ENCODE peak calls at places on chromosomes 13 and 19, in four cellular contexts. One of them, this sample, is unnamed.

GRCh38 chr13:76286178-76286577 is 600.0 kb downstream of the KCTD12 start:
- DNase-seq in HFFc6: peak
- DNase-seq in PC-3: peak
- DNase-seq in stimulated activated CD8-positive, alpha-beta memory T cell treated with anti-CD3 and anti-CD28 coated beads, Interleukin-2, amount 100 ng/mL, for 48 hours: no peak
- DNase-seq in this sample: no peak

GRCh38 chr19:38685666-38686529 is 38.4 kb downstream of the ACTN4 start:
- DNase-seq in HFFc6: peak
- DNase-seq in PC-3: peak
- DNase-seq in stimulated activated CD8-positive, alpha-beta memory T cell treated with anti-CD3 and anti-CD28 coated beads, Interleukin-2, amount 100 ng/mL, for 48 hours: no peak
- DNase-seq in this sample: no peak

GRCh38 chr19:15144046-15144646 is 36.9 kb downstream of the SYDE1 start:
- DNase-seq in stimulated activated CD8-positive, alpha-beta memory T cell treated with anti-CD3 and anti-CD28 coated beads, Interleukin-2, amount 100 ng/mL, for 48 hours: no peak
- DNase-seq in HFFc6: peak
- DNase-seq in PC-3: no peak
- DNase-seq in this sample: peak

GRCh38 chr13:47146136-47146535 is 249.3 kb upstream of the HTR2A start:
- DNase-seq in PC-3: peak
- DNase-seq in HFFc6: peak
- DNase-seq in stimulated activated CD8-positive, alpha-beta memory T cell treated with anti-CD3 and anti-CD28 coated beads, Interleukin-2, amount 100 ng/mL, for 48 hours: no peak
- DNase-seq in this sample: no peak

GRCh38 chr13:33997574-33997973 is 179.6 kb downstream of the RFC3 start:
- DNase-seq in PC-3: peak
- DNase-seq in stimulated activated CD8-positive, alpha-beta memory T cell treated with anti-CD3 and anti-CD28 coated beads, Interleukin-2, amount 100 ng/mL, for 48 hours: no peak
- DNase-seq in HFFc6: no peak
- DNase-seq in this sample: no peak

GRCh38 chr19:38285567-38285966 is 18.5 kb upstream of the C19orf33 start:
- DNase-seq in stimulated activated CD8-positive, alpha-beta memory T cell treated with anti-CD3 and anti-CD28 coated beads, Interleukin-2, amount 100 ng/mL, for 48 hours: no peak
- DNase-seq in PC-3: peak
- DNase-seq in HFFc6: peak
- DNase-seq in this sample: no peak

GRCh38 chr19:20367811-20368294 is 197.7 kb downstream of the ZNF737 start:
- DNase-seq in PC-3: no peak
- DNase-seq in stimulated activated CD8-positive, alpha-beta memory T cell treated with anti-CD3 and anti-CD28 coated beads, Interleukin-2, amount 100 ng/mL, for 48 hours: no peak
- DNase-seq in HFFc6: no peak
- DNase-seq in this sample: no peak

GRCh38 chr13:114140909-114141255 is 8.5 kb upstream of the RASA3 start:
- DNase-seq in HFFc6: no peak
- DNase-seq in stimulated activated CD8-positive, alpha-beta memory T cell treated with anti-CD3 and anti-CD28 coated beads, Interleukin-2, amount 100 ng/mL, for 48 hours: no peak
- DNase-seq in PC-3: no peak
- DNase-seq in this sample: no peak

GRCh38 chr19:36916991-36917390 is 859 bp downstream of the ZNF568 start:
- DNase-seq in HFFc6: peak
- DNase-seq in PC-3: no peak
- DNase-seq in stimulated activated CD8-positive, alpha-beta memory T cell treated with anti-CD3 and anti-CD28 coated beads, Interleukin-2, amount 100 ng/mL, for 48 hours: no peak
- DNase-seq in this sample: peak

GRCh38 chr19:43723588-43723987 is 7.7 kb downstream of the IRGC start:
- DNase-seq in PC-3: peak
- DNase-seq in stimulated activated CD8-positive, alpha-beta memory T cell treated with anti-CD3 and anti-CD28 coated beads, Interleukin-2, amount 100 ng/mL, for 48 hours: no peak
- DNase-seq in HFFc6: no peak
- DNase-seq in this sample: no peak

GRCh38 chr13:104740616-104741222 is 1674.5 kb upstream of the SLC10A2 start:
- DNase-seq in PC-3: no peak
- DNase-seq in stimulated activated CD8-positive, alpha-beta memory T cell treated with anti-CD3 and anti-CD28 coated beads, Interleukin-2, amount 100 ng/mL, for 48 hours: no peak
- DNase-seq in HFFc6: no peak
- DNase-seq in this sample: no peak

GRCh38 chr19:50043967-50044366 is 18.2 kb downstream of the ZNF473 start:
- DNase-seq in stimulated activated CD8-positive, alpha-beta memory T cell treated with anti-CD3 and anti-CD28 coated beads, Interleukin-2, amount 100 ng/mL, for 48 hours: no peak
- DNase-seq in HFFc6: no peak
- DNase-seq in PC-3: no peak
- DNase-seq in this sample: no peak